ENCODE peak calls at places on chromosomes 1 and 21, in ten cellular contexts. One of them, this sample, is unnamed.

GRCh38 chr1:1244192-1244811 is 2.2 kb downstream of the C1QTNF12 start:
- DNase-seq in germinal center: no peak
- DNase-seq in GM20000: no peak
- DNase-seq in iPS-NIHi11: no peak
- DNase-seq in anterior cingulate cortex: no peak
- DNase-seq in M059J: no peak
- DNase-seq in T-helper 2 cell: no peak
- DNase-seq in lower lobe of right lung: no peak
- DNase-seq in amygdala: no peak
- DNase-seq in activated T-helper 1 cell treated with anti-CD3 and anti-CD28 coated beads, Interleukin-12 subunit alpha, Interleukin-12 subunit beta, Interleukin-2, Interleukin-4 antibody, amounts not matched to agents 30 ng/mL and 10 ng/mL and 1 ng/mL, durations not matched to agents 14 hours and 24 hours and 36 hours: no peak
- DNase-seq in this sample: no peak

GRCh38 chr1:18440385-18441226 is 40.1 kb upstream of the KLHDC7A start:
- DNase-seq in anterior cingulate cortex: no peak
- DNase-seq in germinal center: no peak
- DNase-seq in amygdala: no peak
- DNase-seq in iPS-NIHi11: no peak
- DNase-seq in M059J: no peak
- DNase-seq in T-helper 2 cell: no peak
- DNase-seq in GM20000: no peak
- DNase-seq in activated T-helper 1 cell treated with anti-CD3 and anti-CD28 coated beads, Interleukin-12 subunit alpha, Interleukin-12 subunit beta, Interleukin-2, Interleukin-4 antibody, amounts not matched to agents 30 ng/mL and 10 ng/mL and 1 ng/mL, durations not matched to agents 14 hours and 24 hours and 36 hours: no peak
- DNase-seq in lower lobe of right lung: no peak
- DNase-seq in this sample: peak

GRCh38 chr1:227356582-227357228 is 38.4 kb upstream of the CDC42BPA start:
- DNase-seq in M059J: peak
- DNase-seq in T-helper 2 cell: no peak
- DNase-seq in anterior cingulate cortex: no peak
- DNase-seq in GM20000: no peak
- DNase-seq in iPS-NIHi11: peak
- DNase-seq in lower lobe of right lung: no peak
- DNase-seq in amygdala: no peak
- DNase-seq in germinal center: no peak
- DNase-seq in activated T-helper 1 cell treated with anti-CD3 and anti-CD28 coated beads, Interleukin-12 subunit alpha, Interleukin-12 subunit beta, Interleukin-2, Interleukin-4 antibody, amounts not matched to agents 30 ng/mL and 10 ng/mL and 1 ng/mL, durations not matched to agents 14 hours and 24 hours and 36 hours: no peak
- DNase-seq in this sample: no peak

GRCh38 chr21:32949701-32950100 is 76.0 kb upstream of the OLIG2 start:
- DNase-seq in activated T-helper 1 cell treated with anti-CD3 and anti-CD28 coated beads, Interleukin-12 subunit alpha, Interleukin-12 subunit beta, Interleukin-2, Interleukin-4 antibody, amounts not matched to agents 30 ng/mL and 10 ng/mL and 1 ng/mL, durations not matched to agents 14 hours and 24 hours and 36 hours: no peak
- DNase-seq in T-helper 2 cell: no peak
- DNase-seq in M059J: no peak
- DNase-seq in lower lobe of right lung: no peak
- DNase-seq in iPS-NIHi11: no peak
- DNase-seq in amygdala: no peak
- DNase-seq in germinal center: no peak
- DNase-seq in anterior cingulate cortex: peak
- DNase-seq in GM20000: no peak
- DNase-seq in this sample: no peak

GRCh38 chr1:155079487-155080249 is 1.0 kb downstream of the EFNA3 start:
- DNase-seq in GM20000: peak
- DNase-seq in lower lobe of right lung: no peak
- DNase-seq in germinal center: no peak
- DNase-seq in anterior cingulate cortex: no peak
- DNase-seq in T-helper 2 cell: no peak
- DNase-seq in amygdala: no peak
- DNase-seq in activated T-helper 1 cell treated with anti-CD3 and anti-CD28 coated beads, Interleukin-12 subunit alpha, Interleukin-12 subunit beta, Interleukin-2, Interleukin-4 antibody, amounts not matched to agents 30 ng/mL and 10 ng/mL and 1 ng/mL, durations not matched to agents 14 hours and 24 hours and 36 hours: no peak
- DNase-seq in iPS-NIHi11: peak
- DNase-seq in M059J: no peak
- DNase-seq in this sample: no peak

GRCh38 chr1:14369526-14370213 is 228.8 kb upstream of the KAZN start:
- DNase-seq in iPS-NIHi11: no peak
- DNase-seq in anterior cingulate cortex: no peak
- DNase-seq in lower lobe of right lung: no peak
- DNase-seq in activated T-helper 1 cell treated with anti-CD3 and anti-CD28 coated beads, Interleukin-12 subunit alpha, Interleukin-12 subunit beta, Interleukin-2, Interleukin-4 antibody, amounts not matched to agents 30 ng/mL and 10 ng/mL and 1 ng/mL, durations not matched to agents 14 hours and 24 hours and 36 hours: no peak
- DNase-seq in amygdala: no peak
- DNase-seq in T-helper 2 cell: no peak
- DNase-seq in M059J: no peak
- DNase-seq in germinal center: no peak
- DNase-seq in GM20000: no peak
- DNase-seq in this sample: no peak

GRCh38 chr1:51189421-51190073 is 46.5 kb upstream of the RNF11 start:
- DNase-seq in lower lobe of right lung: no peak
- DNase-seq in activated T-helper 1 cell treated with anti-CD3 and anti-CD28 coated beads, Interleukin-12 subunit alpha, Interleukin-12 subunit beta, Interleukin-2, Interleukin-4 antibody, amounts not matched to agents 30 ng/mL and 10 ng/mL and 1 ng/mL, durations not matched to agents 14 hours and 24 hours and 36 hours: peak
- DNase-seq in M059J: peak
- DNase-seq in germinal center: peak
- DNase-seq in amygdala: no peak
- DNase-seq in anterior cingulate cortex: no peak
- DNase-seq in T-helper 2 cell: no peak
- DNase-seq in iPS-NIHi11: peak
- DNase-seq in GM20000: peak
- DNase-seq in this sample: no peak

GRCh38 chr1:203448521-203449061 is 27.0 kb upstream of the PRELP start:
- DNase-seq in iPS-NIHi11: no peak
- DNase-seq in anterior cingulate cortex: no peak
- DNase-seq in T-helper 2 cell: no peak
- DNase-seq in GM20000: no peak
- DNase-seq in lower lobe of right lung: no peak
- DNase-seq in amygdala: no peak
- DNase-seq in germinal center: no peak
- DNase-seq in M059J: no peak
- DNase-seq in activated T-helper 1 cell treated with anti-CD3 and anti-CD28 coated beads, Interleukin-12 subunit alpha, Interleukin-12 subunit beta, Interleukin-2, Interleukin-4 antibody, amounts not matched to agents 30 ng/mL and 10 ng/mL and 1 ng/mL, durations not matched to agents 14 hours and 24 hours and 36 hours: no peak
- DNase-seq in this sample: peak

GRCh38 chr1:31479801-31480200 is 66.8 kb downstream of the SERINC2 start:
- DNase-seq in amygdala: no peak
- DNase-seq in lower lobe of right lung: no peak
- DNase-seq in anterior cingulate cortex: no peak
- DNase-seq in germinal center: no peak
- DNase-seq in iPS-NIHi11: no peak
- DNase-seq in activated T-helper 1 cell treated with anti-CD3 and anti-CD28 coated beads, Interleukin-12 subunit alpha, Interleukin-12 subunit beta, Interleukin-2, Interleukin-4 antibody, amounts not matched to agents 30 ng/mL and 10 ng/mL and 1 ng/mL, durations not matched to agents 14 hours and 24 hours and 36 hours: no peak
- DNase-seq in M059J: peak
- DNase-seq in GM20000: no peak
- DNase-seq in T-helper 2 cell: no peak
- DNase-seq in this sample: no peak

GRCh38 chr1:55483523-55483922 is 268.4 kb upstream of the USP24 start:
- DNase-seq in iPS-NIHi11: peak
- DNase-seq in T-helper 2 cell: no peak
- DNase-seq in germinal center: no peak
- DNase-seq in amygdala: no peak
- DNase-seq in lower lobe of right lung: no peak
- DNase-seq in anterior cingulate cortex: no peak
- DNase-seq in GM20000: no peak
- DNase-seq in activated T-helper 1 cell treated with anti-CD3 and anti-CD28 coated beads, Interleukin-12 subunit alpha, Interleukin-12 subunit beta, Interleukin-2, Interleukin-4 antibody, amounts not matched to agents 30 ng/mL and 10 ng/mL and 1 ng/mL, durations not matched to agents 14 hours and 24 hours and 36 hours: no peak
- DNase-seq in M059J: no peak
- DNase-seq in this sample: no peak

GRCh38 chr1:4725416-4725815 is 71.0 kb downstream of the AJAP1 start:
- DNase-seq in T-helper 2 cell: no peak
- DNase-seq in amygdala: no peak
- DNase-seq in lower lobe of right lung: no peak
- DNase-seq in activated T-helper 1 cell treated with anti-CD3 and anti-CD28 coated beads, Interleukin-12 subunit alpha, Interleukin-12 subunit beta, Interleukin-2, Interleukin-4 antibody, amounts not matched to agents 30 ng/mL and 10 ng/mL and 1 ng/mL, durations not matched to agents 14 hours and 24 hours and 36 hours: no peak
- DNase-seq in GM20000: no peak
- DNase-seq in iPS-NIHi11: no peak
- DNase-seq in anterior cingulate cortex: no peak
- DNase-seq in germinal center: no peak
- DNase-seq in M059J: no peak
- DNase-seq in this sample: no peak

This sample was measured in ureter.